ENCODE peak calls at places on chromosome 13, in seven cellular contexts. O is IMR-90; C is activated naive CD4-positive, alpha-beta T cell treated with anti-CD3 and anti-CD28 coated beads for 36 hours; P is right atrium auricular region; J is MV-4-11; W is NCI-H1092 treated with DMSO at 0.1 percent for 48 hours; T is tibial nerve. K is an unnamed sample.

GRCh38 chr13:29162638-29163037 is 342.5 kb downstream of the MTUS2 start:
- DNase-seq in J (no peak), P (no peak), T (no peak), O (no peak), C (no peak), W (no peak), K (no peak)

GRCh38 chr13:107900775-107901174 is 314.6 kb downstream of the LIG4 start:
- DNase-seq in W (no peak), C (no peak), T (no peak), P (no peak), J (no peak), O (peak; percentile 87), K (peak; percentile 26)

GRCh38 chr13:51811046-51811445 is 7.1 kb upstream of the DHRS12 start:
- DNase-seq in P (no peak), J (no peak), T (no peak), W (peak; percentile 27), O (no peak), C (no peak), K (no peak)

GRCh38 chr13:20728579-20729300 is 25.2 kb downstream of the IL17D start:
- DNase-seq in C (no peak), W (no peak), T (no peak), J (no peak), P (no peak), O (no peak), K (no peak)

GRCh38 chr13:104648291-104648690 is 1582.1 kb upstream of the SLC10A2 start:
- DNase-seq in O (no peak), P (no peak), J (no peak), T (no peak), W (no peak), C (no peak), K (no peak)

GRCh38 chr13:105465251-105465650 is 1070.2 kb downstream of the EFNB2 start:
- DNase-seq in P (no peak), W (no peak), T (no peak), O (no peak), C (no peak), J (no peak), K (no peak)

GRCh38 chr13:107450426-107450825 is 764.9 kb downstream of the LIG4 start:
- DNase-seq in C (no peak), J (no peak), T (no peak), P (no peak), O (peak; percentile 35), W (no peak), K (no peak)

GRCh38 chr13:101985321-101985720 is 416.5 kb downstream of the FGF14 start:
- DNase-seq in P (no peak), C (no peak), T (no peak), O (no peak), J (no peak), W (no peak), K (no peak)

GRCh38 chr13:111654531-111654930 is 334.1 kb downstream of the TEX29 start:
- DNase-seq in J (no peak), T (no peak), C (no peak), P (no peak), W (no peak), O (no peak), K (no peak)

GRCh38 chr13:29925457-29925856 is 75.0 kb upstream of the UBL3 start:
- DNase-seq in O (peak; percentile 78), P (peak; percentile 95), T (peak; percentile 45), W (peak; percentile 61), J (peak; percentile 86), C (no peak), K (no peak)

GRCh38 chr13:44382635-44383145 is 9.1 kb downstream of the SERP2 start:
- DNase-seq in W (no peak), T (no peak), J (no peak), P (no peak), C (no peak), O (no peak), K (no peak)

GRCh38 chr13:30165791-30166190 is 141.6 kb downstream of the KATNAL1 start:
- DNase-seq in P (no peak), O (no peak), T (peak; percentile 35), W (no peak), C (no peak), J (no peak), K (no peak)

GRCh38 chr13:97466782-97467181 is 32.8 kb downstream of the RAP2A start:
- DNase-seq in O (no peak), P (no peak), C (no peak), W (no peak), J (no peak), T (no peak), K (no peak)

GRCh38 chr13:99376132-99376531 is 68.9 kb upstream of the GPR183 start:
- DNase-seq in P (peak; percentile 68), C (no peak), J (no peak), O (no peak), W (no peak), T (no peak), K (no peak)

GRCh38 chr13:44191504-44192171 is 182.0 kb upstream of the SERP2 start:
- DNase-seq in C (peak; percentile 59), W (peak; percentile 57), T (no peak), P (peak; percentile 78), J (peak; percentile 76), O (peak; percentile 70), K (no peak)

GRCh38 chr13:109271061-109271460 is 515.3 kb downstream of the IRS2 start:
- DNase-seq in O (no peak), J (no peak), T (no peak), C (no peak), W (no peak), P (no peak), K (no peak)

GRCh38 chr13:23709521-23709920 is 139.3 kb downstream of the TNFRSF19 start:
- DNase-seq in C (no peak), O (peak; percentile 25), P (no peak), T (no peak), J (no peak), W (peak; percentile 20), K (no peak)

GRCh38 chr13:111177081-111177711 is 62.1 kb downstream of the ARHGEF7 start:
- DNase-seq in T (no peak), O (peak; percentile 68), P (peak; percentile 67), W (peak; percentile 70), C (peak; percentile 68), J (peak; percentile 68), K (no peak)

GRCh38 chr13:24208314-24208713 is 47.8 kb downstream of the SPATA13 start:
- DNase-seq in O (peak; percentile 95), P (no peak), T (no peak), J (no peak), C (no peak), W (no peak), K (peak; percentile 69)

GRCh38 chr13:68627377-68627776 is 1397.2 kb upstream of the PCDH9 start:
- DNase-seq in J (no peak), C (no peak), O (no peak), W (no peak), P (no peak), T (no peak), K (no peak)

GRCh38 chr13:93305886-93306285 is 79.3 kb downstream of the GPC6 start:
- DNase-seq in O (peak; percentile 48), J (no peak), C (no peak), T (no peak), W (no peak), P (no peak), K (no peak)

GRCh38 chr13:31209172-31209818 is 9.5 kb downstream of the B3GLCT start:
- DNase-seq in C (no peak), O (peak; percentile 36), J (no peak), W (peak; percentile 87), P (peak; percentile 69), T (no peak), K (no peak)

GRCh38 chr13:19860884-19861655 is 2.4 kb downstream of the ZMYM5 start:
- DNase-seq in W (no peak), P (no peak), O (peak; percentile 73), C (peak; percentile 25), J (peak; percentile 53), T (no peak), K (no peak)

GRCh38 chr13:40094056-40094455 is 438.6 kb downstream of the COG6 start:
- DNase-seq in W (no peak), C (no peak), P (no peak), T (no peak), J (no peak), O (no peak), K (no peak)

GRCh38 chr13:84439108-84439507 is 556.8 kb upstream of the SLITRK1 start:
- DNase-seq in P (no peak), O (peak; percentile 58), C (no peak), W (no peak), T (no peak), J (no peak), K (no peak)

GRCh38 chr13:51825681-51826254 is 19.2 kb downstream of the TMEM272 start:
- DNase-seq in O (no peak), T (no peak), C (peak; percentile 57), J (no peak), P (no peak), W (no peak), K (no peak)

GRCh38 chr13:39616087-39616694 is 13.2 kb upstream of the LHFPL6 start:
- DNase-seq in T (no peak), J (peak; percentile 41), C (peak; percentile 51), P (peak; percentile 60), W (peak; percentile 71), O (peak; percentile 68), K (peak; percentile 33)

GRCh38 chr13:44365008-44365407 is 8.6 kb upstream of the SERP2 start:
- DNase-seq in W (no peak), P (no peak), J (no peak), O (peak; percentile 64), C (no peak), T (no peak), K (peak; percentile 10)

GRCh38 chr13:113651511-113652403 is 6.2 kb downstream of the ATP4B start:
- DNase-seq in C (peak; percentile 2), J (no peak), P (no peak), O (no peak), T (peak; percentile 9), W (no peak), K (no peak)

GRCh38 chr13:42651936-42652641 is 78.1 kb downstream of the TNFSF11 start:
- DNase-seq in J (no peak), P (no peak), C (no peak), O (no peak), T (no peak), W (no peak), K (no peak)

K was measured in AG04450.